ENCODE peak calls at places on chromosomes 2 and 18, in ten cellular contexts. F is Peyer's patch; A is amniotic stem cell; R is activated CD4-positive, alpha-beta T cell treated with anti-CD3 and anti-CD28 coated beads for 36 hours; N is H1; M is tibial artery; H is HEK293T; Z is epithelial cell of esophagus; V is RWPE1; C is NCI-H748 treated with DMSO at 0.1 percent for 48 hours. L is an unnamed sample.

GRCh38 chr18:22831441-22831904 is 101.7 kb upstream of the RBBP8 start:
- DNase-seq in C (no peak), M (no peak), H (no peak), Z (peak), R (peak), V (no peak), F (no peak), N (no peak), A (no peak), L (peak)

GRCh38 chr18:56615738-56616520 is 22.5 kb downstream of the TXNL1 start:
- DNase-seq in V (no peak), F (no peak), R (no peak), Z (no peak), N (no peak), M (no peak), A (no peak), H (no peak), C (no peak), L (no peak)

GRCh38 chr2:231573096-231573495 is 19.6 kb upstream of the TEX44 start:
- DNase-seq in H (no peak), C (no peak), R (no peak), M (no peak), N (no peak), V (no peak), Z (no peak), A (no peak), F (no peak), L (no peak)

GRCh38 chr2:2648094-2648493 is 317.0 kb upstream of the MYT1L start:
- DNase-seq in A (no peak), Z (no peak), M (no peak), F (no peak), N (no peak), R (peak), H (no peak), C (no peak), V (no peak), L (no peak)

GRCh38 chr2:142041105-142041504 is 89.7 kb downstream of the LRP1B start:
- DNase-seq in M (no peak), R (no peak), Z (peak), F (no peak), A (no peak), C (no peak), H (no peak), N (no peak), V (no peak), L (peak)

GRCh38 chr18:57984490-57985109 is 59.4 kb upstream of the NEDD4L start:
- DNase-seq in Z (no peak), F (no peak), C (peak), R (no peak), H (no peak), N (no peak), M (no peak), A (no peak), V (no peak), L (no peak)

GRCh38 chr2:191512202-191512601 is 165.7 kb upstream of the NABP1 start:
- DNase-seq in R (no peak), F (no peak), V (no peak), Z (no peak), H (no peak), A (no peak), M (no peak), N (no peak), C (no peak), L (no peak)

GRCh38 chr2:121825003-121825950 is 69.8 kb downstream of the TSN start:
- DNase-seq in Z (no peak), N (no peak), A (no peak), R (no peak), M (no peak), F (no peak), V (no peak), H (no peak), C (peak), L (no peak)

GRCh38 chr2:195404650-195405049 is 252.4 kb upstream of the SLC39A10 start:
- DNase-seq in F (no peak), A (no peak), Z (no peak), H (no peak), V (no peak), N (no peak), R (peak), C (no peak), M (no peak), L (no peak)

GRCh38 chr2:231361701-231362588 is 33.6 kb upstream of the B3GNT7 start:
- DNase-seq in M (no peak), C (no peak), N (no peak), F (peak), A (no peak), Z (no peak), H (no peak), R (peak), V (no peak), L (no peak)

GRCh38 chr2:205759286-205759685 is 77.0 kb downstream of the NRP2 start:
- DNase-seq in F (no peak), A (no peak), H (no peak), V (no peak), N (no peak), R (no peak), C (no peak), Z (no peak), M (no peak), L (no peak)

GRCh38 chr2:37625156-37625555 is 46.3 kb downstream of the CDC42EP3 start:
- DNase-seq in H (no peak), C (no peak), N (no peak), V (peak), F (no peak), R (no peak), Z (peak), M (no peak), A (no peak), L (peak)

GRCh38 chr18:12458761-12459160 is 51.0 kb downstream of the PRELID3A start:
- DNase-seq in Z (no peak), R (no peak), H (no peak), F (no peak), A (no peak), V (no peak), N (no peak), M (no peak), C (no peak), L (no peak)

GRCh38 chr18:44518666-44519065 is 162.0 kb upstream of the SETBP1 start:
- DNase-seq in M (no peak), V (no peak), N (no peak), C (no peak), Z (peak), A (no peak), F (no peak), H (no peak), R (no peak), L (peak)

GRCh38 chr2:98833172-98833916 is 102.4 kb upstream of the MGAT4A start:
- DNase-seq in V (no peak), Z (no peak), N (no peak), F (no peak), H (no peak), A (no peak), M (no peak), C (no peak), R (peak), L (no peak)

GRCh38 chr2:36371963-36372391 is 16.4 kb downstream of the CRIM1 start:
- DNase-seq in C (no peak), R (no peak), A (no peak), N (no peak), V (peak), Z (peak), F (no peak), H (no peak), M (no peak), L (peak)

GRCh38 chr2:24179683-24180082 is 4.8 kb downstream of the FAM228A start:
- DNase-seq in C (no peak), V (no peak), M (no peak), F (no peak), N (no peak), A (no peak), H (no peak), Z (no peak), R (no peak), L (no peak)

GRCh38 chr2:240339411-240340360 is 95.8 kb upstream of the GPC1 start:
- DNase-seq in V (no peak), N (no peak), Z (no peak), M (no peak), A (no peak), R (no peak), F (no peak), C (no peak), H (no peak), L (no peak)

GRCh38 chr18:5894215-5894612 is 1.1 kb downstream of the TMEM200C start:
- DNase-seq in M (no peak), F (no peak), N (no peak), R (no peak), A (no peak), H (no peak), V (no peak), Z (no peak), C (no peak), L (no peak)